ENCODE peak calls at places on chromosomes 2 and 18, in five cellular contexts. R is K562; I is CD8-positive, alpha-beta T cell; E is tibial artery; U is IMR-90. A is an unnamed sample.

GRCh38 chr2:36556847-36557246 is 41.1 kb downstream of the FEZ2 start:
- DNase-seq in R (no peak), I (no peak), E (no peak), U (peak; percentile 82), A (peak; percentile 24)

GRCh38 chr2:44295636-44296359 is 20.5 kb downstream of the SLC3A1 start:
- DNase-seq in R (no peak), I (no peak), E (no peak), U (no peak), A (no peak)

GRCh38 chr2:55809875-55810620 is 113.5 kb downstream of the EFEMP1 start:
- DNase-seq in R (no peak), I (no peak), E (peak; percentile 65), U (peak; percentile 19), A (peak; percentile 90)

GRCh38 chr18:78884502-78884901 is 95.1 kb upstream of the SALL3 start:
- DNase-seq in R (no peak), I (no peak), E (no peak), U (no peak), A (no peak)

GRCh38 chr2:178882666-178883440 is 75.6 kb upstream of the TTN start:
- DNase-seq in R (no peak), I (no peak), E (no peak), U (peak; percentile 31), A (peak; percentile 69)

GRCh38 chr2:43225788-43226557 is 433 bp downstream of the ZFP36L2 start:
- DNase-seq in R (peak; percentile 76), I (peak; percentile 85), E (peak; percentile 88), U (peak; percentile 68), A (peak; percentile 83)

GRCh38 chr2:143960177-143960576 is 559.7 kb downstream of the ZEB2 start:
- DNase-seq in R (no peak), I (no peak), E (no peak), U (peak; percentile 32), A (no peak)

GRCh38 chr2:120454993-120455789 is 109.3 kb downstream of the INHBB start:
- DNase-seq in R (no peak), I (no peak), E (no peak), U (peak; percentile 71), A (peak; percentile 69)

GRCh38 chr2:100283724-100284501 is 38.4 kb downstream of the LONRF2 start:
- DNase-seq in R (peak; percentile 78), I (no peak), E (no peak), U (no peak), A (no peak)

GRCh38 chr2:240579771-240580614 is 6.5 kb upstream of the CAPN10 start:
- DNase-seq in R (peak; percentile 66), I (peak; percentile 81), E (no peak), U (peak; percentile 89), A (peak; percentile 94)

GRCh38 chr2:195563857-195564512 is 93.0 kb upstream of the SLC39A10 start:
- DNase-seq in R (no peak), I (no peak), E (no peak), U (peak; percentile 90), A (peak; percentile 84)

GRCh38 chr2:71464389-71464788 is 11.0 kb downstream of the DYSF start:
- DNase-seq in R (no peak), I (no peak), E (no peak), U (no peak), A (no peak)

GRCh38 chr2:166411473-166412230 is 35.9 kb upstream of the SCN9A start:
- DNase-seq in R (no peak), I (no peak), E (no peak), U (peak; percentile 75), A (peak; percentile 62)

GRCh38 chr18:48868468-48869466 is 82.0 kb downstream of the SMAD7 start:
- DNase-seq in R (no peak), I (peak; percentile 65), E (no peak), U (peak; percentile 34), A (no peak)

GRCh38 chr2:60461421-60462108 is 91.9 kb downstream of the BCL11A start:
- DNase-seq in R (no peak), I (no peak), E (no peak), U (no peak), A (no peak)

GRCh38 chr2:157246212-157247067 is 11.1 kb upstream of the GALNT5 start:
- DNase-seq in R (no peak), I (no peak), E (no peak), U (peak; percentile 93), A (peak; percentile 96)

GRCh38 chr2:138782378-138782777 is 2.2 kb upstream of the NXPH2 start:
- DNase-seq in R (no peak), I (no peak), E (no peak), U (no peak), A (no peak)

GRCh38 chr2:21617885-21618434 is 494.2 kb downstream of the TDRD15 start:
- DNase-seq in R (no peak), I (no peak), E (no peak), U (no peak), A (no peak)

GRCh38 chr18:45590546-45590945 is 24.7 kb upstream of the SLC14A2 start:
- DNase-seq in R (no peak), I (no peak), E (no peak), U (no peak), A (no peak)

GRCh38 chr2:11344956-11345671 is 678 bp upstream of the ROCK2 start:
- DNase-seq in R (peak; percentile 29), I (no peak), E (peak; percentile 84), U (peak; percentile 69), A (peak; percentile 69)

GRCh38 chr2:222776792-222777191 is 84.0 kb upstream of the ACSL3 start:
- DNase-seq in R (no peak), I (no peak), E (no peak), U (no peak), A (no peak)

GRCh38 chr18:35369126-35369525 is 8.0 kb downstream of the ZNF396 start:
- DNase-seq in R (no peak), I (no peak), E (no peak), U (peak; percentile 53), A (no peak)

DNA sequence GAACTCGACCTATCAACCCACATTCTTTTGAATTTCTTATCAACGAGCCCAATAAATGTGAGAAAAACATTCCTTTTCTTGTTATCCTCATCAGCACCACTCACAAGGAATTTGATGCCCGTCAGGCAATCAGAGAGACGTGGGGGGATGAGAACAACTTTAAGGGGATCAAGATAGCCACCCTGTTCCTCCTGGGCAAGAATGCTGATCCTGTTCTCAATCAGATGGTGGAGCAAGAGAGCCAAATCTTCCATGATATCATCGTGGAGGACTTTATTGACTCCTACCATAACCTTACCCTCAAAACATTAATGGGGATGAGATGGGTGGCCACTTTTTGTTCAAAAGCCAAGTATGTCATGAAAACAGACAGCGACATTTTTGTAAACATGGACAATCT is 378.2 kb downstream of the STK39 start:
- DNase-seq in R (no peak), I (no peak), E (no peak), U (no peak), A (no peak)
- TF ChIP-seq CTCF in R (peak; percentile 31), I (no peak), E (no peak), U (no peak), A (no peak)

GRCh38 chr2:46142546-46143329 is 154.5 kb upstream of the EPAS1 start:
- DNase-seq in R (no peak), I (no peak), E (no peak), U (no peak), A (no peak)

GRCh38 chr2:46144133-46144800 is 152.9 kb upstream of the EPAS1 start:
- DNase-seq in R (no peak), I (no peak), E (no peak), U (no peak), A (no peak)

GRCh38 chr2:46145840-46146239 is 151.4 kb upstream of the EPAS1 start:
- DNase-seq in R (no peak), I (no peak), E (no peak), U (no peak), A (no peak)

GRCh38 chr2:46145017-46145416 is 152.2 kb upstream of the EPAS1 start:
- DNase-seq in R (no peak), I (no peak), E (no peak), U (no peak), A (no peak)

DNA sequence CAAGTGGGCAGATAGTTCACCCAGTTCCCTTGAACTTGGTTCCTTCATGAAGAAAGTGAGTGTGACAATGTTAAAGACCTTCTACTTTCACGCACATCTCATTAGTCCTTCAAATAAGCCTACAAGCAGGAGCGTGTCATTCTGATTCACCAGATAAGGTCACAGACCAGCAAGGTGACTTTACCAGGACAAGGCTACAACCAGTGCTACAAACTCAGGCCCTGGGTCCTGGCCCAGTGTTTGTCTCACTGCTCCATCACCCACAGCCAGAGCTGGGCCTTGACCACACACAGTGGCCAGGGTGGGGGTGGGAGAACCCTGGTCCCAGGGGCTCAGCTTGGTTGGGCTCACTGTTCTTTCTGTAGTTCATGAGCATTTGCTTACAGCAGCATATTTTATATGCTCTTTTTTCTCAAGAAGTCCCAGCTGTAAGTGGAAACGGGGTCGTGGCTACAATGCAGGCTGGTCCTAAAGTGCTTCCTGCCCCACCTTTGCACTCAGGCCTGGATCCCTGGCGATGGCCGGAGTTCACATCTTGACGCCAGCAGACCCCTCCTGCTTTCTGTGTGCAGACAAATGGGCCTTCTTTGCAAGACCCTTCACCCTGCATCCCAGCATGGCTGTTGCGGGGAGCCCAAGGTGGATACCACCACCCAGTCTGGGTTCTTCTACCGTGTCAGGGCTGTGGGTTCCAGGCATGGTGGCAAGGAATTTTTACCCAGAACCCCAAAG is 153.6 kb upstream of the EPAS1 start:
- DNase-seq in R (no peak), I (no peak), E (no peak), U (no peak), A (no peak)
- H3K4me3 ChIP-seq in R (no peak overlapping the region), I (no peak overlapping the region), E (no peak overlapping the region), U (no peak overlapping the region), A (no peak overlapping the region)

DNA sequence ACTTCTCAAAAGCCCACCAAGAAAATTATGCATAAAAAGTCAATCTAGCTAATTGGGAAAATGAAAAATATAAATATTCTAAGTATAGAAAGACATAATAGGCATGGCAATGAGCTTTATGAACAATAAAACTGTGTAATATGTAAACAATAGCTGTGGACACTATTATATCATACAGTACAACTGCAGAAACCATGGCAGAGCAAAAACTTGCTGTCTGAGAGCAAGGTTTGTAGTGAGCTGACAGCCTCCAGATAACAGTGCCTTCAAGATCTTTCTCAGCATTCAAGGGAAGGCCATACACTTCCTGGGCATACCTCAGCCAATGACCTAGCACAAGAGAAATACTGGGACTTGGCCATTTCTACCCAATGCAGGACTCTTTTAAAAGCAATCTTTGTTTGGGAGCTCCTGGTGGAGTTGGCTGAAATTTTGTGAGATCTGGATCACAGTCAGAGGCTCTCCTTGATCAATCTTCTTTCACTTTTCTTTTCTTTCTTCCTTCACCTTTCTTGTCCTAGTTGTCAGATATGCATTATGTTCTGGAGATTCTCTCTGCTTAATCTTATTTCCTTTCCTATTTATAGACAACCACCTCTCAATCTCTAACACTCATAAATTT is 427.2 kb upstream of the UBE2E3 start:
- DNase-seq in R (no peak), I (no peak), E (no peak), U (no peak), A (peak; percentile 14)
- TF ChIP-seq CTCF in R (no peak), I (no peak), E (no peak), U (no peak), A (no peak)

DNA sequence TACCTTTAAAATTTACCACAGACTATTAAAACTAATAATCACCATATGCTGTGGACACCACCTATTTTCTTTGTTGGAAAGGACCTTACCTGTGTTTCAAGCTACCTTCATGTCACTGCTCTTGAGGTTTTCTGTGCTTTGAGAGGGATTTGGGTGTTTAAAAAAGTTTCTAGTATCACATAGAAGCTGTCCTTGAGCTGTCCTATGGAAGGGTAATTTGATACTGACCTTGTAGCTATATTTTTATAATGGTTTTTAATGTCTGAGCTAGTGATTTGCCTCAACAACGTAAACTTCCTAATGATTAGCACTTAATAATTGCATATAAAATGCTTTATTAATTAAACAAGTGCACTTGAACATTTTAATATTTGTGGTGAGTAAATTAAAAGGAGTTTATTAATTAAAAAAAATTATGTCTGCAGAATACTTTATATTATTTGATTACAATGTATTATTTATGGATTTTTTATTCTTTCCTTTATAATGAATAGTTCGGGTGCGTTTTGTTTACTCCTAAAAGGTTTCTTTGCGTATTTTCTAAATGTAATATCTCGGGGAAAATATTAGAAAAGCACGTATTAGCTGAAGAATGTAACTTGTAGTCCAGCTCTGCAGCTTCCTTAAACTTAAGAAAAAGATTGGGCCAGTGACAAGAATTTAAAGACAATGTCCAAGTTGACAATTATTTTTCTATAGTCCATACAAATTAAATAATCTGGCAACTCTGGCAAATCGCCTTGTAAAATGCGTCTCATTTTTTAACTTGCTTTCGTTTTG is 2.3 kb downstream of the HOXD8 start:
- DNase-seq in R (no peak), I (no peak), E (no peak), U (no peak), A (no peak)
- H3K4me3 ChIP-seq in R (no peak overlapping the region), I (peak overlapping the region; percentile 42), E (no peak overlapping the region), U (peak overlapping the region; percentile 39), A (no peak overlapping the region)